ENCODE peak calls at places on chromosomes 11 and 22, in seven cellular contexts. O is esophagus squamous epithelium, D is mammary epithelial cell, X is psoas muscle, E is transverse colon, B is Peyer's patch, R is aorta. M is an unnamed sample. For H3K4me1, the result is how much of the 10 kb centered on the place peaks cover.

GRCh38 chr11:42951266-42951665 is 360.5 kb upstream of the API5 start:
- DNase-seq in O (no peak), X (no peak), E (no peak), D (no peak), R (no peak), B (no peak), M (no peak)

GRCh38 chr11:88051386-88051785 is 123.9 kb downstream of the RAB38 start:
- DNase-seq in D (peak), R (no peak), E (no peak), B (no peak), O (no peak), X (no peak), M (no peak)

GRCh38 chr11:79507726-79508125 is 66.9 kb upstream of the TENM4 start:
- DNase-seq in D (peak), R (no peak), E (no peak), X (no peak), B (no peak), O (no peak), M (no peak)

GRCh38 chr11:69647761-69648497 is 7.0 kb downstream of the CCND1 start:
- DNase-seq in R (peak), X (peak), D (no peak), O (no peak), B (no peak), E (no peak), M (no peak)

GRCh38 chr11:66268210-66268952 is at the start of gene RAB1B:
- DNase-seq in E (peak), X (peak), B (peak), R (peak), O (peak), D (peak), M (peak)

GRCh38 chr22:37243402-37244113 is 511 bp downstream of the RAC2 start:
- DNase-seq in B (peak), X (no peak), R (no peak), E (no peak), O (no peak), D (no peak), M (no peak)

GRCh38 chr11:11215944-11216343 is 137.1 kb downstream of the CSNK2A3 start:
- DNase-seq in E (no peak), R (no peak), X (no peak), O (no peak), D (no peak), B (no peak), M (peak)

GRCh38 chr22:38485783-38486182 is 17.9 kb downstream of the KDELR3 start:
- DNase-seq in B (no peak), R (no peak), D (no peak), E (no peak), O (no peak), X (no peak), M (no peak)

GRCh38 chr11:35347921-35348331 is 71.4 kb downstream of the SLC1A2 start:
- DNase-seq in B (no peak), O (no peak), E (no peak), R (no peak), X (no peak), D (peak), M (no peak)

GRCh38 chr11:122843281-122844150 is 5.2 kb downstream of the CRTAM start:
- DNase-seq in O (no peak), R (no peak), E (no peak), X (no peak), D (no peak), B (peak), M (no peak)

GRCh38 chr11:59545179-59546020 is 34.1 kb downstream of the OR4D9 start:
- DNase-seq in B (no peak), E (no peak), R (no peak), X (no peak), O (no peak), D (no peak), M (no peak)

GRCh38 chr11:17138562-17138961 is 61.1 kb upstream of the RPS13 start:
- DNase-seq in D (no peak), X (no peak), O (no peak), B (no peak), R (no peak), E (no peak), M (no peak)

GRCh38 chr11:123357990-123358827 is 71.9 kb upstream of the GRAMD1B start:
- DNase-seq in R (no peak), E (peak), O (no peak), X (peak), B (peak), D (peak), M (no peak)

GRCh38 chr11:47216141-47216798 is 1.5 kb downstream of the DDB2 start:
- DNase-seq in O (no peak), D (peak), X (no peak), E (peak), B (peak), R (peak), M (no peak)

GRCh38 chr11:92347404-92347803 is 122.8 kb downstream of the FAT3 start:
- DNase-seq in O (no peak), D (no peak), R (no peak), X (no peak), B (no peak), E (no peak), M (no peak)

GRCh38 chr11:118341749-118342489 is 586 bp downstream of the CD3D start:
- DNase-seq in O (no peak), E (no peak), B (no peak), D (no peak), R (no peak), X (no peak), M (no peak)

GRCh38 chr11:108786281-108786990 is 121.6 kb downstream of the DDX10 start:
- DNase-seq in X (no peak), E (no peak), B (no peak), O (no peak), R (no peak), D (peak), M (no peak)

GRCh38 chr11:107769189-107769588 is 57.3 kb upstream of the SLN start:
- DNase-seq in R (no peak), X (no peak), D (peak), E (no peak), O (no peak), B (no peak), M (no peak)

GRCh38 chr11:422249-422656 is 7.5 kb upstream of the SIGIRR start:
- DNase-seq in R (no peak), E (no peak), O (no peak), D (no peak), B (no peak), X (peak), M (no peak)

GRCh38 chr11:105389952-105390351 is 219.9 kb upstream of the GRIA4 start:
- DNase-seq in B (no peak), D (no peak), O (no peak), R (no peak), X (no peak), E (no peak), M (no peak)

GRCh38 chr11:69914286-69915150 is 95.3 kb upstream of the FGF3 start:
- DNase-seq in R (peak), E (peak), O (no peak), B (peak), X (peak), D (peak), M (no peak)

GRCh38 chr11:134181707-134182106 is 42.1 kb downstream of the NCAPD3 start:
- DNase-seq in E (no peak), X (no peak), B (no peak), D (peak), R (no peak), O (no peak), M (no peak)

GRCh38 chr22:35930933-35931332 is 97.7 kb downstream of the RBFOX2 start:
- DNase-seq in B (no peak), E (no peak), D (peak), X (no peak), O (no peak), R (no peak), M (no peak)

GRCh38 chr11:46900091-46900746 is 18.1 kb downstream of the LRP4 start:
- DNase-seq in B (no peak), X (no peak), O (no peak), E (no peak), D (peak), R (peak), M (no peak)

GRCh38 chr11:92417326-92417725 is 192.7 kb downstream of the FAT3 start:
- DNase-seq in R (no peak), E (no peak), O (no peak), D (no peak), X (no peak), B (no peak), M (no peak)

GRCh38 chr11:60994450-60995135 is 23.1 kb downstream of the CD6 start:
- DNase-seq in D (no peak), E (no peak), B (no peak), X (no peak), O (no peak), R (peak), M (no peak)

GRCh38 chr11:7418061-7418460 is 67.2 kb upstream of the OLFML1 start:
- DNase-seq in B (no peak), X (no peak), R (no peak), D (peak), O (no peak), E (no peak), M (no peak)

GRCh38 chr11:2980168-2980840 is 11.8 kb downstream of the NAP1L4 start:
- DNase-seq in B (no peak), O (no peak), D (peak), R (no peak), X (no peak), E (no peak), M (no peak)

GRCh38 chr11:2981130-2981529 is 11.0 kb downstream of the NAP1L4 start:
- DNase-seq in O (no peak), R (no peak), B (no peak), E (no peak), X (no peak), D (no peak), M (no peak)

GRCh38 chr11:2982214-2982613 is 9.9 kb downstream of the NAP1L4 start:
- DNase-seq in O (no peak), D (no peak), R (no peak), X (no peak), E (no peak), B (no peak), M (no peak)

GRCh38 chr11:2987881-2988280 is 4.2 kb downstream of the NAP1L4 start:
- DNase-seq in E (no peak), R (no peak), B (no peak), O (no peak), X (no peak), D (no peak), M (no peak)

DNA sequence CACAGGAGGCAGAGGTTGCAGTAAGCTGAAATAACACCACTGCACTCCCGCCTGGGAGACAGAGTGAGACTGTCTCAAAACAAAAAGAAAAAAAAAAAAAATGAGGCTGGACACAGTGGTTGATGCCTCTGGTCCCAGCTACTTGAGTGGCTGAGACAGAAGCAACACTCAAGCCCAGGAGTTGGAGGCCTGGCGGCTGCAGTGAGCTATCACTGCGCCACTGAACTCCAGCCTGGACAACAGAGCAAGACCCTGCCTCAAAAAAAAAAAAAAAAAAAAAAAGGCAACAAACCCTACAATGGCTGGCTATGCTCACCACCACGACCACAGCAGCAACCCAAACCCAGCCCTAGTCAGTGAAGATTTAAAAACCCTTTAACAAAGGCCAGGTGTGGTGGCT is 8.2 kb downstream of the NAP1L4 start:
- DNase-seq in O (no peak), E (no peak), D (no peak), X (no peak), R (no peak), B (no peak), M (no peak)
- H3K4me1 ChIP-seq in O (under half), E (under half), D (under half), X (under half), R (under half), B (under half), M (half or more)

DNA sequence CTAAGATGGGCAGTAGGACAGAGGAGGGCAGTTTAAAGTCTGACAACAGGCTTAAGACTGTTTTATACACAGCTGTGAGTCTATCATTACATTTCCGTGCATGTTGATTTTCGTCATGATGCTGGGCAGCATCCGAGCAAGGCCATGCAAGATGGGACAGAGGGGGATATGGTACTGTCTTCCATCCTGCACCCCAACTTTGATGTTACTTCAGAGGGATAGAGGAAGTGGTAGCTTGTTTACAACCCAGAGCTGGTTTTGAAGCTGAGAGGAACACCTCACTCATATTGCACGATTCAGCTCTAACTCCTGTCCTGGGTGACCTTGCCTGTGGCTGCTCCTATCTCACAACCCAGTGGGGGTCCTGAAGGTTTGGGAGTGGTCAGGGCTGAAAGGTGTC is 3.0 kb upstream of the SORL1 start:
- DNase-seq in D (no peak), X (no peak), E (no peak), O (no peak), B (no peak), R (no peak), M (no peak)
- H3K4me1 ChIP-seq in D (under half), X (under half), E (under half), O (under half), B (under half), R (under half), M (under half)

GRCh38 chr22:27846910-27847309 is 45.4 kb upstream of the MN1 start:
- DNase-seq in O (no peak), B (no peak), X (no peak), D (no peak), E (no peak), R (no peak), M (peak)
- H3K4me1 ChIP-seq in O (under half), B (under half), X (under half), D (under half), E (under half), R (under half), M (under half)

GRCh38 chr22:46104881-46105493 is 45.3 kb upstream of the PPARA start:
- DNase-seq in O (no peak), X (no peak), R (no peak), D (no peak), E (no peak), B (no peak), M (no peak)

GRCh38 chr22:46103181-46103580 is 47.1 kb upstream of the PPARA start:
- DNase-seq in R (no peak), D (no peak), O (no peak), E (no peak), X (no peak), B (no peak), M (no peak)

GRCh38 chr22:46103664-46104063 is 46.7 kb upstream of the PPARA start:
- DNase-seq in B (no peak), X (no peak), D (no peak), R (no peak), E (no peak), O (no peak), M (no peak)

GRCh38 chr22:46105494-46106278 is 44.6 kb upstream of the PPARA start:
- DNase-seq in O (no peak), R (no peak), D (peak), E (peak), B (peak), X (peak), M (no peak)

GRCh38 chr22:46104170-46104880 is 46.0 kb upstream of the PPARA start:
- DNase-seq in E (no peak), D (peak), O (no peak), X (peak), R (no peak), B (no peak), M (no peak)
- H3K4me1 ChIP-seq in E (half or more), D (half or more), O (half or more), X (half or more), R (under half), B (half or more), M (half or more)

DNA sequence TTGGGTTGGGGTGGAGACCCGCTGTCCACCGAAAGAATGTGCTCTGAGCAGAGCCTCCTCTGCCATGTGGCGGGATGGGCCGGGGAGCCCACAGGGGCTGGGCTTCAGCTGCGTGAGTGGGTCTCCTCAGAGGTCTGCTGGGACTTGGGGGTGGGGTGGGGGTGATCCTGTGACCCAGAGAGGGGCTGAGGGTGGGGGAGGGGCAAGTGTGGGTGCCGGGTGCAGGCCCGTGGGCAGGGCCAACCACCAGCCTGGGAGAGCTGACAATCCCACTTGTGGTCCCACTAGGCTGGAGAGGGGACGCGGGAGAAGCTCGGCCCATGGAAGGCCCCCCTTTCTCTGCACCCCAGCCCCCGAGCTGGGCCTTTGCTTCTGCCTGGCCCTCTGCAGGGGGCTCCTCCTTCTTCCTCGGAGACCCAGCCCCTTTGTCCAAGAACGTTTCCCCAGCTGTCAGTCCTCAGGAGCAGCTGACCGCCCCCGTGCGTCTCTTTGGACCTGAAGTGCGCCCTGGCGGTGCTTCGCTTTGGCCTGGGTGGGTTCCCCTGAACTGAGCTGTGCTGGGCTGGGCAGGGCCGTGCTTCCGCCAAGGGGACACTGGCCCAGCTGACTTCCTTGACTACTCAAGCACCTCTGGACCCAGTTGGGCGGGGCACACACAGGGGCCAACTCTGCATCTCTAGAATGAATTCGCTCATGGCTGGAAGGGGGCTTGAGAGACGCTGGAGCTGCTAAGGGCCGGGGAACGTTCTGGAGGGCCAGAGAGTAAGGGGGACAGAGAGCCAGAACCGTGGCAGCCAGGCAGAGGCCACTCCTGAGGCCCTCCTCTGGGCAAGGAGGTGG is 30.2 kb downstream of the OSBPL5 start:
- DNase-seq in D (no peak), O (no peak), R (peak), E (peak), X (peak), B (no peak), M (no peak)
- H3K4me1 ChIP-seq in D (under half), O (under half), R (under half), E (under half), X (under half), B (under half), M (half or more)

GRCh38 chr11:44566559-44566949 is 1.1 kb downstream of the CD82 start:
- DNase-seq in O (no peak), E (no peak), X (no peak), R (peak), B (no peak), D (no peak), M (no peak)
- H3K4me1 ChIP-seq in O (half or more), E (under half), X (under half), R (under half), B (half or more), D (half or more), M (half or more)

DNA sequence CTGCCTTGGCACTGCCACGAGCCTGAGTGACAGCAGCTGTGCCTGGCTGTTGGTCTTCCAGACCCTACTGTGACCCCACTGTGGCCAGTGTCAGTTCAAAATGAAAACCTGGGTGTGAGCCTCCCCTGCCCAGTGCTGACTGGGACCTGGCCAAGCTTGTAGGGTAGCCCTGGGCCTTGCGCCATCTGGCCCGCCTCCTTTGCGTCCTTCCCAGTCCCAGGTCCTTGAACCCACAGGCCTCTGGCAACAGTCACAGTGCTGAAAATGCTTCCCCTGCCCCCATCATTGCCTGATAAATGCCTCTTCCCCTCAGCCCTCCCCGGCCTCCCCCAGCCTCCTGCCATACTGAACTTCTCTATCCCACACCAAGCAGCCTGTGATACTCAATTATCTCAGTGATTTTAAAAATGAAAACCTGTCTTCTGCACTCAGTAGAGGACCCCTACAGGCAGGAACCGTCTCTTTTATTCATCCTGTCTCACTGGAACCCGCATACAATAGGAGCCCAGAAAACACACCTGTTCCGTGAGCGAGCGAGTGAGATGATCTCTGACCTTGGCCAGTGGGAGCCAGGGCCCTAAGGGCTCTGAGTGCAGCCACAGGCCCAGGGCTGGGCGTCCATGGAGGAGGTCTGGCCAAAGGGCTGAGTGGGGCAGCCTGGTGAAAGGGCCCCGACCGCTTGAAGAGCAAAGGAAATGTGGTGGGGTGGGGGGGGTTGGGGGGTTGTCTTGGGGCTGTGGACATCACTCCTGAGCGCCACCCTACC is 49.6 kb upstream of the TTLL12 start:
- DNase-seq in O (no peak), D (no peak), E (no peak), R (no peak), B (no peak), X (no peak), M (no peak)
- H3K4me1 ChIP-seq in O (under half), D (under half), E (under half), R (under half), B (under half), X (under half), M (under half)

GRCh38 chr11:1868056-1868635 is 15.3 kb downstream of the LSP1 start:
- DNase-seq in O (no peak), R (no peak), D (no peak), B (no peak), E (no peak), X (peak), M (no peak)

GRCh38 chr11:1868636-1869291 is 15.9 kb downstream of the LSP1 start:
- DNase-seq in R (peak), E (no peak), X (peak), O (no peak), B (no peak), D (no peak), M (no peak)

GRCh38 chr11:1870326-1870696 is 17.4 kb downstream of the LSP1 start:
- DNase-seq in X (no peak), O (no peak), E (no peak), R (peak), B (no peak), D (no peak), M (no peak)

GRCh38 chr11:1870721-1871466 is 18.0 kb downstream of the LSP1 start:
- DNase-seq in O (no peak), B (no peak), X (peak), D (no peak), E (no peak), R (peak), M (no peak)

GRCh38 chr11:1869427-1870325 is 16.8 kb downstream of the LSP1 start:
- DNase-seq in O (no peak), B (no peak), R (peak), E (no peak), D (no peak), X (peak), M (no peak)
- H3K4me1 ChIP-seq in O (under half), B (under half), R (under half), E (under half), D (under half), X (under half), M (half or more)

GRCh38 chr11:44563716-44564115 is 1.7 kb upstream of the CD82 start:
- DNase-seq in E (no peak), B (no peak), O (no peak), R (peak), D (no peak), X (no peak), M (no peak)
- H3K4me1 ChIP-seq in E (under half), B (under half), O (under half), R (under half), D (half or more), X (under half), M (half or more)

M was measured in vagina.